ENCODE peak calls at places on chromosomes 7 and 10, in five cellular contexts. J, I, Q, S and K are unnamed samples.

GRCh38 chr10:129259128-129259527 is 207.9 kb upstream of the MGMT start:
- DNase-seq in J (no peak), I (no peak), Q (no peak), S (no peak), K (no peak)

GRCh38 chr10:131657318-131657984 is 243.4 kb upstream of the PPP2R2D start:
- DNase-seq in J (no peak), I (no peak), Q (no peak), S (no peak), K (no peak)

GRCh38 chr7:2730846-2731770 is 43.1 kb downstream of the AMZ1 start:
- DNase-seq in J (no peak), I (no peak), Q (no peak), S (no peak), K (no peak)

GRCh38 chr10:110794808-110795207 is 76.9 kb upstream of the PDCD4 start:
- DNase-seq in J (no peak), I (no peak), Q (no peak), S (no peak), K (peak; percentile 16)

GRCh38 chr10:71347587-71348395 is 28.7 kb downstream of the SLC29A3 start:
- DNase-seq in J (no peak), I (no peak), Q (no peak), S (no peak), K (peak; percentile 77)

GRCh38 chr7:1811850-1812692 is 142.0 kb downstream of the ELFN1 start:
- DNase-seq in J (peak; percentile 47), I (no peak), Q (no peak), S (no peak), K (peak; percentile 33)

GRCh38 chr7:30433082-30433481 is 45.5 kb downstream of the NOD1 start:
- DNase-seq in J (no peak), I (peak; percentile 89), Q (peak; percentile 89), S (no peak), K (no peak)

GRCh38 chr7:45601094-45601493 is 26.9 kb downstream of the ADCY1 start:
- DNase-seq in J (no peak), I (no peak), Q (no peak), S (no peak), K (no peak)

GRCh38 chr10:34486008-34486407 is 329.1 kb downstream of the PARD3 start:
- DNase-seq in J (no peak), I (no peak), Q (no peak), S (no peak), K (no peak)

GRCh38 chr10:77455538-77455937 is 182.1 kb downstream of the KCNMA1 start:
- DNase-seq in J (no peak), I (no peak), Q (no peak), S (no peak), K (no peak)

GRCh38 chr7:93884541-93884940 is 6.0 kb downstream of the TFPI2 start:
- DNase-seq in J (no peak), I (peak; percentile 18), Q (no peak), S (no peak), K (no peak)

GRCh38 chr10:24901686-24902399 is 50.6 kb downstream of the PRTFDC1 start:
- DNase-seq in J (peak; percentile 95), I (peak; percentile 71), Q (no peak), S (no peak), K (no peak)

GRCh38 chr10:23106508-23106907 is 11.1 kb downstream of the MSRB2 start:
- DNase-seq in J (no peak), I (no peak), Q (no peak), S (no peak), K (peak; percentile 100)

GRCh38 chr7:74252893-74253292 is 1.3 kb downstream of the RFC2 start:
- DNase-seq in J (peak; percentile 26), I (no peak), Q (no peak), S (no peak), K (peak; percentile 33)

GRCh38 chr7:78326870-78327269 is 528.3 kb downstream of the PHTF2 start:
- DNase-seq in J (no peak), I (no peak), Q (no peak), S (no peak), K (no peak)

GRCh38 chr7:80403686-80404241 is 108.1 kb downstream of the GNAT3 start:
- DNase-seq in J (no peak), I (peak; percentile 59), Q (no peak), S (no peak), K (no peak)

GRCh38 chr7:89223906-89224395 is 428.4 kb upstream of the TEX47 start:
- DNase-seq in J (no peak), I (no peak), Q (no peak), S (no peak), K (no peak)

GRCh38 chr10:66215005-66215404 is 710.8 kb upstream of the LRRTM3 start:
- DNase-seq in J (no peak), I (peak; percentile 1), Q (no peak), S (no peak), K (peak; percentile 12)

GRCh38 chr7:106035568-106035967 is 72.5 kb downstream of the CDHR3 start:
- DNase-seq in J (no peak), I (no peak), Q (no peak), S (no peak), K (no peak)

GRCh38 chr7:140074780-140075179 is 12.0 kb upstream of the PARP12 start:
- DNase-seq in J (no peak), I (peak; percentile 71), Q (no peak), S (no peak), K (no peak)

GRCh38 chr10:88794731-88795130 is 7.8 kb upstream of the LIPM start:
- DNase-seq in J (no peak), I (no peak), Q (no peak), S (no peak), K (no peak)

GRCh38 chr7:40827217-40828085 is 692.6 kb downstream of the SUGCT start:
- DNase-seq in J (no peak), I (peak; percentile 43), Q (no peak), S (no peak), K (no peak)

GRCh38 chr7:96669812-96670211 is 39.8 kb downstream of the SEM1 start:
- DNase-seq in J (no peak), I (no peak), Q (no peak), S (no peak), K (peak; percentile 71)

GRCh38 chr7:100974021-100974420 is 4.7 kb downstream of the MUC12 start:
- DNase-seq in J (no peak), I (peak; percentile 23), Q (no peak), S (no peak), K (no peak)

GRCh38 chr10:112177247-112177646 is 6.3 kb downstream of the GPAM start:
- DNase-seq in J (no peak), I (peak; percentile 28), Q (no peak), S (no peak), K (no peak)

GRCh38 chr10:15842493-15843169 is 17.7 kb downstream of the MINDY3 start:
- DNase-seq in J (no peak), I (peak; percentile 61), Q (no peak), S (peak; percentile 37), K (no peak)

GRCh38 chr7:71633571-71634008 is 501.6 kb downstream of the GALNT17 start:
- DNase-seq in J (peak; percentile 52), I (peak; percentile 94), Q (no peak), S (no peak), K (no peak)

GRCh38 chr7:28395806-28396205 is 16.5 kb upstream of the CREB5 start:
- DNase-seq in J (no peak), I (no peak), Q (no peak), S (no peak), K (no peak)

GRCh38 chr7:154304740-154305679 is 252.8 kb downstream of the DPP6 start:
- DNase-seq in J (no peak), I (no peak), Q (no peak), S (no peak), K (peak; percentile 82)

GRCh38 chr10:49184642-49185111 is 3.5 kb downstream of the TMEM273 start:
- DNase-seq in J (no peak), I (no peak), Q (peak; percentile 14), S (no peak), K (no peak)

GRCh38 chr7:106104861-106105260 is 7.3 kb downstream of the SYPL1 start:
- DNase-seq in J (no peak), I (no peak), Q (no peak), S (no peak), K (no peak)

GRCh38 chr7:4683043-4683883 is 1.2 kb downstream of the FOXK1 start:
- DNase-seq in J (peak; percentile 31), I (no peak), Q (no peak), S (peak; percentile 17), K (peak; percentile 22)

GRCh38 chr7:44470628-44471245 is 19.7 kb downstream of the NUDCD3 start:
- DNase-seq in J (no peak), I (no peak), Q (no peak), S (no peak), K (no peak)

GRCh38 chr10:46068905-46069304 is 22.8 kb upstream of the MSMB start:
- DNase-seq in J (no peak), I (no peak), Q (no peak), S (no peak), K (no peak)

GRCh38 chr7:8177109-8177933 is 84.6 kb downstream of the ICA1 start:
- DNase-seq in J (no peak), I (no peak), Q (peak; percentile 70), S (peak; percentile 77), K (no peak)